ENCODE peak calls at places on chromosome 10, in ten cellular contexts. J, G, P, U, Z, Q, H, D, S and E are unnamed samples.

GRCh38 chr10:43089519-43089918 is 12.7 kb downstream of the RET start:
- DNase-seq in J (no peak), G (no peak), P (no peak), U (no peak), Z (no peak), Q (no peak), H (no peak), D (no peak), S (no peak), E (no peak)

GRCh38 chr10:65559369-65559768 is 1366.5 kb upstream of the LRRTM3 start:
- DNase-seq in J (no peak), G (no peak), P (no peak), U (no peak), Z (no peak), Q (no peak), H (no peak), D (no peak), S (no peak), E (no peak)

GRCh38 chr10:121058082-121058481 is 206.9 kb downstream of the WDR11 start:
- DNase-seq in J (no peak), G (no peak), P (no peak), U (no peak), Z (no peak), Q (no peak), H (no peak), D (no peak), S (no peak), E (no peak)

GRCh38 chr10:131898061-131898460 is 2.7 kb upstream of the PPP2R2D start:
- DNase-seq in J (no peak), G (no peak), P (no peak), U (no peak), Z (no peak), Q (no peak), H (no peak), D (no peak), S (no peak), E (no peak)

GRCh38 chr10:6182454-6183098 is 20.2 kb upstream of the PFKFB3 start:
- DNase-seq in J (no peak), G (no peak), P (no peak), U (no peak), Z (no peak), Q (no peak), H (no peak), D (no peak), S (peak), E (no peak)

GRCh38 chr10:79434223-79434687 is 11.2 kb downstream of the ZCCHC24 start:
- DNase-seq in J (no peak), G (no peak), P (no peak), U (no peak), Z (no peak), Q (no peak), H (no peak), D (no peak), S (no peak), E (no peak)

GRCh38 chr10:119209736-119210355 is 2.5 kb downstream of the GRK5 start:
- DNase-seq in J (no peak), G (no peak), P (no peak), U (no peak), Z (no peak), Q (no peak), H (no peak), D (no peak), S (no peak), E (peak)

GRCh38 chr10:81450651-81451050 is 424.3 kb upstream of the NRG3 start:
- DNase-seq in J (no peak), G (no peak), P (no peak), U (no peak), Z (no peak), Q (no peak), H (no peak), D (no peak), S (no peak), E (no peak)

GRCh38 chr10:45100429-45100828 is 99.7 kb downstream of the ZNF22 start:
- DNase-seq in J (no peak), G (no peak), P (no peak), U (no peak), Z (no peak), Q (no peak), H (no peak), D (no peak), S (no peak), E (no peak)